ENCODE peak calls at places on chromosomes 2 and 18, in five cellular contexts. One of them, this sample, is unnamed.

GRCh38 chr2:136207030-136207623 is 89.2 kb upstream of the CXCR4 start:
- DNase-seq in NCI-H524: no peak
- DNase-seq in ureter: no peak
- DNase-seq in neural progenitor cell: no peak
- DNase-seq in T47D: no peak
- DNase-seq in this sample: no peak

GRCh38 chr2:198660491-198660890 is 797.2 kb downstream of the SATB2 start:
- DNase-seq in NCI-H524: no peak
- DNase-seq in ureter: no peak
- DNase-seq in neural progenitor cell: no peak
- DNase-seq in T47D: no peak
- DNase-seq in this sample: no peak

GRCh38 chr2:44929680-44930273 is 11.7 kb upstream of the SIX3 start:
- DNase-seq in NCI-H524: peak; percentile 65
- DNase-seq in ureter: no peak
- DNase-seq in neural progenitor cell: peak; percentile 81
- DNase-seq in T47D: no peak
- DNase-seq in this sample: no peak

GRCh38 chr2:234705108-234705507 is 208.2 kb upstream of the ARL4C start:
- DNase-seq in NCI-H524: no peak
- DNase-seq in ureter: no peak
- DNase-seq in neural progenitor cell: no peak
- DNase-seq in T47D: no peak
- DNase-seq in this sample: no peak

GRCh38 chr2:162403884-162404283 is 60.0 kb downstream of the GCA start:
- DNase-seq in NCI-H524: no peak
- DNase-seq in ureter: no peak
- DNase-seq in neural progenitor cell: no peak
- DNase-seq in T47D: no peak
- DNase-seq in this sample: no peak

GRCh38 chr2:67256892-67257291 is 140.2 kb upstream of the ETAA1 start:
- DNase-seq in NCI-H524: no peak
- DNase-seq in ureter: no peak
- DNase-seq in neural progenitor cell: no peak
- DNase-seq in T47D: no peak
- DNase-seq in this sample: no peak

GRCh38 chr2:150232871-150233270 is 254.6 kb downstream of the RND3 start:
- DNase-seq in NCI-H524: no peak
- DNase-seq in ureter: no peak
- DNase-seq in neural progenitor cell: no peak
- DNase-seq in T47D: no peak
- DNase-seq in this sample: no peak

GRCh38 chr2:46095821-46096220 is 201.4 kb upstream of the EPAS1 start:
- DNase-seq in NCI-H524: no peak
- DNase-seq in ureter: no peak
- DNase-seq in neural progenitor cell: no peak
- DNase-seq in T47D: no peak
- DNase-seq in this sample: no peak

GRCh38 chr2:96116879-96117533 is 635 bp upstream of the ADRA2B start:
- DNase-seq in NCI-H524: peak; percentile 51
- DNase-seq in ureter: no peak
- DNase-seq in neural progenitor cell: peak; percentile 88
- DNase-seq in T47D: peak; percentile 79
- DNase-seq in this sample: peak; percentile 96

GRCh38 chr2:234422895-234423505 is 73.9 kb downstream of the ARL4C start:
- DNase-seq in NCI-H524: no peak
- DNase-seq in ureter: no peak
- DNase-seq in neural progenitor cell: no peak
- DNase-seq in T47D: no peak
- DNase-seq in this sample: no peak

GRCh38 chr2:46996300-46996843 is 80.8 kb upstream of the MCFD2 start:
- DNase-seq in NCI-H524: peak; percentile 37
- DNase-seq in ureter: no peak
- DNase-seq in neural progenitor cell: no peak
- DNase-seq in T47D: no peak
- DNase-seq in this sample: no peak

GRCh38 chr18:41395695-41396094 is 559.3 kb upstream of the PIK3C3 start:
- DNase-seq in NCI-H524: no peak
- DNase-seq in ureter: no peak
- DNase-seq in neural progenitor cell: no peak
- DNase-seq in T47D: no peak
- DNase-seq in this sample: no peak

GRCh38 chr18:24727685-24728084 is 267.2 kb downstream of the HRH4 start:
- DNase-seq in NCI-H524: peak; percentile 61
- DNase-seq in ureter: no peak
- DNase-seq in neural progenitor cell: peak; percentile 32
- DNase-seq in T47D: no peak
- DNase-seq in this sample: no peak

GRCh38 chr2:178804791-178805190 is 2.4 kb downstream of the TTN start:
- DNase-seq in NCI-H524: peak; percentile 14
- DNase-seq in ureter: no peak
- DNase-seq in neural progenitor cell: peak; percentile 43
- DNase-seq in T47D: peak; percentile 19
- DNase-seq in this sample: no peak

This sample was measured in D341Med.